ENCODE peak calls at places on chromosome 18, in eight cellular contexts. J, R, H, B, Y, P, G and M are unnamed samples. For H3K36me3, the result is how much of the 10 kb centered on the place peaks cover.

GRCh38 chr18:54119524-54120019 is 104.9 kb downstream of the MBD2 start:
- DNase-seq in R (peak), P (no peak), J (no peak), B (no peak), H (no peak), Y (peak), G (peak), M (peak)

GRCh38 chr18:42392416-42392815 is 437.4 kb downstream of the PIK3C3 start:
- DNase-seq in B (no peak), H (no peak), P (no peak), J (no peak), Y (no peak), R (no peak), G (no peak), M (no peak)

GRCh38 chr18:32930695-32931301 is 158.0 kb upstream of the KLHL14 start:
- DNase-seq in R (peak), G (no peak), J (no peak), B (peak), H (no peak), Y (peak), P (no peak), M (peak)

GRCh38 chr18:70072678-70073077 is 125.0 kb upstream of the CD226 start:
- DNase-seq in P (no peak), H (no peak), B (no peak), R (no peak), J (no peak), Y (no peak), G (peak), M (no peak)

GRCh38 chr18:26568926-26569700 is 20.8 kb upstream of the KCTD1 start:
- DNase-seq in J (no peak), Y (no peak), B (no peak), P (no peak), H (no peak), R (no peak), G (no peak), M (no peak)

GRCh38 chr18:6923220-6923619 is 193.7 kb downstream of the ARHGAP28 start:
- DNase-seq in J (no peak), P (no peak), R (no peak), Y (no peak), G (no peak), H (no peak), B (no peak), M (no peak)

GRCh38 chr18:32742620-32743019 is 30.2 kb downstream of the KLHL14 start:
- DNase-seq in J (no peak), B (no peak), R (no peak), G (no peak), H (no peak), Y (peak), P (no peak), M (peak)

GRCh38 chr18:77651441-77651840 is 401.8 kb downstream of the GALR1 start:
- DNase-seq in B (no peak), J (no peak), R (no peak), H (no peak), Y (no peak), P (peak), G (no peak), M (no peak)

GRCh38 chr18:45838302-45839070 is 13.0 kb downstream of the SIGLEC15 start:
- DNase-seq in J (no peak), P (peak), R (no peak), G (no peak), Y (no peak), H (no peak), B (no peak), M (no peak)
- H3K4me3 ChIP-seq in J (peak), P (no peak), R (no peak), G (no peak), Y (no peak), H (peak), B (no peak), M (no peak)

GRCh38 chr18:65994294-65994693 is 243.5 kb downstream of the CDH7 start:
- DNase-seq in G (no peak), H (no peak), B (no peak), R (no peak), Y (no peak), J (no peak), P (no peak), M (no peak)

GRCh38 chr18:65988371-65988770 is 237.6 kb downstream of the CDH7 start:
- DNase-seq in Y (no peak), H (no peak), J (no peak), B (no peak), P (no peak), R (no peak), G (no peak), M (no peak)

GRCh38 chr18:65990944-65991708 is 240.3 kb downstream of the CDH7 start:
- DNase-seq in Y (no peak), G (no peak), R (no peak), P (no peak), J (no peak), H (no peak), B (no peak), M (no peak)

GRCh38 chr18:65988972-65989371 is 238.2 kb downstream of the CDH7 start:
- DNase-seq in H (no peak), R (no peak), G (no peak), J (no peak), Y (no peak), B (no peak), P (no peak), M (no peak)

GRCh38 chr18:65990174-65990690 is 239.4 kb downstream of the CDH7 start:
- DNase-seq in H (no peak), G (no peak), P (no peak), J (no peak), R (no peak), B (no peak), Y (no peak), M (no peak)
- H3K36me3 ChIP-seq in H (under half), G (under half), P (under half), J (under half), R (under half), B (under half), Y (under half), M (under half)

GRCh38 chr18:48931680-48932461 is 18.9 kb downstream of the SMAD7 start:
- DNase-seq in R (no peak), B (peak), Y (no peak), H (no peak), G (no peak), P (no peak), J (no peak), M (no peak)
- H3K4me3 ChIP-seq in R (no peak), B (peak), Y (peak), H (no peak), G (no peak), P (no peak), J (no peak), M (no peak)

GRCh38 chr18:13014818-13015217 is 23.7 kb downstream of the CEP192 start:
- DNase-seq in G (no peak), Y (no peak), J (no peak), B (no peak), P (no peak), R (no peak), H (no peak), M (no peak)
- H3K36me3 ChIP-seq in G (under half), Y (under half), J (under half), B (under half), P (under half), R (half or more), H (half or more), M (under half)

DNA sequence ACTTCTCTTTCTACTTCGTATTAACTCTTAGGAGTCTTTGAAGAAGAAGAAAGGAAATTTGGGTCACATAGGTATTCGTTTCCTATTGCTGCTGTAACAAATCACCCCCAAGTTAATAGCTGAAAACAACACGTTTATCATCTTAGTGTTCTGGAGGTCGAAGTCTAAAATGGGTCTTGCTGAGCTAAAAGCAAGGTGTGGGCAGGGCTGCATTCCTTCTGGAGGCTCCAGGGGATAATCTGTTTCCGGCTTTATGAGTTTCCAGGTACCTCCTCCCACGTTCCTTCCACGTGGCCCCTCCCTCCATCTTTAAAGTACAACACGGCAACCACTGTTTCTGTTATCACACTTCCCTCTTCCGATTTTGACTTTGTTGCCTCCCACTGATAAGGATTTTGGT is 233.5 kb upstream of the RBBP8 start:
- DNase-seq in G (no peak), P (no peak), H (no peak), J (no peak), B (no peak), R (no peak), Y (no peak), M (no peak)
- H3K4me3 ChIP-seq in G (no peak), P (no peak), H (no peak), J (no peak), B (no peak), R (no peak), Y (no peak), M (no peak)

DNA sequence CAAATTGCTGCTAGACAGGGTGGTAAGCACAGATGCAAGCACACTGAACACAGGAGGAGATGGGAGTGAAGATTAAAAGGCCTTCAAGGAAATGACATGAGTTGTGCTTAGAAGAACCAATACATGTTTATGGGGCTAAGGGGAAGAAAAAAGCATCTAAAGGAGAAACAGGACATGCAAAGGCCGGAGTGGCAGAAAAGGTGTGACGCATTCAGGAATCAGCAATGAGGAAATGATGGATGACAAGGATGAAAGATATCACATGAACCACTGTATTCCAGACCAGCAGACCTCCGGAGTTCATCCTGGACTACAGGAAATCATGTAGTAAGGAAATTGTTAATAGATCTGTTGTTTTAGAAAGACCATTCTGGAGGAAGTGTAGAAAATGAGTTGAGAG is 42.8 kb downstream of the PPP4R1 start:
- DNase-seq in Y (no peak), B (no peak), J (no peak), P (no peak), G (no peak), H (no peak), R (no peak), M (no peak)
- H3K36me3 ChIP-seq in Y (under half), B (under half), J (under half), P (under half), G (under half), H (half or more), R (under half), M (under half)

GRCh38 chr18:79591040-79591308 is 88.6 kb upstream of the CTDP1 start:
- DNase-seq in R (no peak), G (no peak), Y (no peak), J (no peak), H (peak), P (peak), B (no peak), M (no peak)
- H3K4me3 ChIP-seq in R (no peak), G (no peak), Y (no peak), J (no peak), H (no peak), P (no peak), B (no peak), M (no peak)

GRCh38 chr18:12711446-12711845 is 8.6 kb downstream of the PSMG2 start:
- DNase-seq in G (no peak), J (no peak), R (no peak), B (no peak), P (no peak), Y (no peak), H (no peak), M (no peak)
- H3K36me3 ChIP-seq in G (under half), J (under half), R (under half), B (under half), P (under half), Y (under half), H (half or more), M (under half)

GRCh38 chr18:37566479-37567060 is 972 bp upstream of the CELF4 start:
- DNase-seq in B (no peak), P (no peak), J (no peak), H (peak), Y (peak), R (no peak), G (no peak), M (peak)
- H3K4me3 ChIP-seq in B (no peak), P (no peak), J (peak), H (peak), Y (peak), R (no peak), G (peak), M (peak)

DNA sequence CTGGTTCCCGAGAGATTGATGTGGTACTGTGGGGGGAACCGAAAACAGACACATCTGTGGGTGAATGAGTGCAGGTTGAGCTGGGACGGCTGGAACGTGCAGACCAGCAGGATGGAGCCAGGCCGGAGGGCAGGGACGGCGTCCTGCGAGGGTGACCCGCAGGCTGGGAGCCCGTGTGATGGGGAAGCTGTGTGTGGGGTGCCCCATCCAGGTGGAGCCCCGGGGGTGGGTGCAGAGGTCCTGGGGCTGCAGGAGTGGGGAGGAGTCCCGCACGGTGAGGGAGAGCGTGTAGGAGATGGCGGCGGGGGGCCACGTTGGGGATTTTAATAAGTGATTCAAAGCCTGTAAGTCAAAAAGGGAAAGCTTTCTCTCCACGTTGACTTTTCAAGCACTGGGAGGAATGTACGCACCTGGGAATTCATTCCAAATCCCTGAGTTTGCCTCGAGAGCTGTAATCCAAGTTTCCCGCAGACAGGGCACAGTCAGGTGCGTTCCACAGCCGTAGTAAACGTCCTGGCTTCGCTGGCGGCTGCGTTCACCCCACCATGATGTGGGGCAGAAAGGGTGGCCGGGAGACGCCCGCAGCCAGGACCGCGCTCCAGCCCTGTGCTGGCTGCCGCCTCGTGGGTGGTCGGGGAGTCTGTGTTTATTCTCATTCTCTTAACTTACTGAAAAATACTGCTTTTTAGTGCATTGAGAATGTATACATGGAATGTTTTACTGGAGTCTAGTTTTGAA is 54.0 kb downstream of the NFATC1 start:
- DNase-seq in G (no peak), J (no peak), R (no peak), P (no peak), B (no peak), H (no peak), Y (no peak), M (peak)
- H3K36me3 ChIP-seq in G (under half), J (under half), R (under half), P (under half), B (under half), H (under half), Y (under half), M (under half)